ENCODE peak calls at places on chromosome 21, in nine cellular contexts. W, Y, D, L, B, A, C, U and F are unnamed samples.

GRCh38 chr21:31366825-31367224 is 22.8 kb upstream of the TIAM1 start:
- DNase-seq in W (no peak), Y (no peak), D (peak; percentile 75), L (peak; percentile 50), B (peak; percentile 53), A (no peak), C (no peak), U (peak; percentile 98), F (no peak)

GRCh38 chr21:38760017-38760761 is 45.5 kb upstream of the ETS2 start:
- DNase-seq in W (no peak), Y (no peak), D (no peak), L (no peak), B (no peak), A (no peak), C (no peak), U (no peak), F (no peak)

GRCh38 chr21:38341546-38342012 is 84.8 kb downstream of the KCNJ15 start:
- DNase-seq in W (no peak), Y (no peak), D (no peak), L (peak; percentile 49), B (no peak), A (no peak), C (no peak), U (no peak), F (no peak)

GRCh38 chr21:43323244-43324005 is 103.5 kb downstream of the SIK1 start:
- DNase-seq in W (no peak), Y (no peak), D (peak; percentile 75), L (peak; percentile 93), B (no peak), A (no peak), C (no peak), U (no peak), F (no peak)

GRCh38 chr21:43727571-43728466 is 8.9 kb downstream of the PDXK start:
- DNase-seq in W (no peak), Y (peak; percentile 22), D (no peak), L (peak; percentile 70), B (no peak), A (no peak), C (no peak), U (no peak), F (peak; percentile 81)

GRCh38 chr21:14566889-14567288 is 20.8 kb upstream of the SAMSN1 start:
- DNase-seq in W (no peak), Y (no peak), D (no peak), L (no peak), B (no peak), A (no peak), C (no peak), U (no peak), F (no peak)

GRCh38 chr21:43766734-43767497 is 9.2 kb downstream of the CSTB start:
- DNase-seq in W (no peak), Y (no peak), D (no peak), L (no peak), B (no peak), A (no peak), C (peak; percentile 45), U (no peak), F (no peak)

GRCh38 chr21:27300770-27301169 is 333.9 kb upstream of the ADAMTS5 start:
- DNase-seq in W (no peak), Y (no peak), D (no peak), L (no peak), B (no peak), A (no peak), C (no peak), U (no peak), F (no peak)

GRCh38 chr21:34093083-34093482 is 19.7 kb downstream of the MRPS6 start:
- DNase-seq in W (no peak), Y (no peak), D (no peak), L (no peak), B (no peak), A (no peak), C (no peak), U (no peak), F (no peak)

GRCh38 chr21:27759091-27759659 is 792.3 kb upstream of the ADAMTS5 start:
- DNase-seq in W (no peak), Y (no peak), D (no peak), L (no peak), B (no peak), A (no peak), C (peak; percentile 47), U (no peak), F (no peak)

GRCh38 chr21:33262921-33263320 is 3.2 kb upstream of the IL10RB start:
- DNase-seq in W (no peak), Y (no peak), D (no peak), L (no peak), B (no peak), A (no peak), C (no peak), U (no peak), F (no peak)

GRCh38 chr21:35291963-35292627 is 243.0 kb upstream of the RUNX1 start:
- DNase-seq in W (no peak), Y (no peak), D (no peak), L (no peak), B (no peak), A (no peak), C (no peak), U (no peak), F (no peak)

GRCh38 chr21:41615613-41616012 is 107.7 kb upstream of the TMPRSS2 start:
- DNase-seq in W (no peak), Y (no peak), D (peak; percentile 66), L (no peak), B (peak; percentile 58), A (no peak), C (no peak), U (no peak), F (no peak)
- TF ChIP-seq POLR2AphosphoS5 in W (no peak), Y (no peak), D (no peak), L (no peak), B (peak; percentile 84), A (no peak), C (no peak), U (no peak), F (no peak)

DNA sequence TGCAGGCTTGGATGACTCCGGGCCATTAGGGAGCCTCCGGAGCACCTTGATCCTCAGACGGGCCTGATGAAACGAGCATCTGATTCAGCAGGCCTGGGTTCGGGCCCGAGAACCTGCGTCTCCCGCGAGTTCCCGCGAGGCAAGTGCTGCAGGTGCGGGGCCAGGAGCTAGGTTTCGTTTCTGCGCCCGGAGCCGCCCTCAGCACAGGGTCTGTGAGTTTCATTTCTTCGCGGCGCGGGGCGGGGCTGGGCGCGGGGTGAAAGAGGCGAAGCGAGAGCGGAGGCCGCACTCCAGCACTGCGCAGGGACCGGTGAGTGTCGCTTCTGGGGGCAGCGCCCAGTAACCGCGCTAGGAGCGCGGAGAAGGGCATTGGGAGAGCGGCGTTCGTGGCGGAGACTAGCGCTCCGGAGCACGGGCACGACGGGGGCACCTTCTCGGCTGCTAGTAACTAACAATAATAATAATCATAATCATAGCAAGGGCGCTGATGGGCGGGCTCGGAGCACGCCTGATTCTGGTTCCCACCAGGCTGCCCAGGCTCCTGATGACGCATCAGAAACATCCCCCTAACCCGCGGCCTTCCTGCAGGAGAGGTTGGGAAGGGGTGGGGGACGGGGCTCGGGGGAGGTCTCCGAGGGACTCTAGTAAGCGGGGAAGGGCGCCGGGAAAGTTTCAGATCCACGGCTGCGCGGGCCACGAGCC is at the start of gene MX1:
- DNase-seq in W (peak; percentile 84), Y (no peak), D (peak; percentile 60), L (peak; percentile 89), B (peak; percentile 70), A (peak; percentile 61), C (peak; percentile 91), U (no peak), F (peak; percentile 98)
- TF ChIP-seq POLR2A in W (peak; percentile 52), Y (no peak), D (peak; percentile 33), L (no peak), B (peak; percentile 86), A (peak; percentile 93), C (peak; percentile 93), U (no peak), F (no peak)

GRCh38 chr21:41950941-41951408 is 2.8 kb downstream of the C2CD2 start:
- DNase-seq in W (no peak), Y (no peak), D (no peak), L (no peak), B (no peak), A (no peak), C (no peak), U (no peak), F (peak; percentile 53)
- H3K4me1 ChIP-seq in W (peaks cover 59% of the 10 kb centered on the region), Y (peaks cover 54% of the 10 kb centered on the region), D (peaks cover 9% of the 10 kb centered on the region), L (peaks cover 52% of the 10 kb centered on the region), B (peaks cover 3% of the 10 kb centered on the region), A (peaks cover 26% of the 10 kb centered on the region), C (peaks cover 6% of the 10 kb centered on the region), U (peaks cover 27% of the 10 kb centered on the region), F (peaks cover 88% of the 10 kb centered on the region)

GRCh38 chr21:28771790-28772501 is 220.7 kb downstream of the LTN1 start:
- DNase-seq in W (no peak), Y (no peak), D (no peak), L (no peak), B (no peak), A (no peak), C (no peak), U (no peak), F (no peak)
- TF ChIP-seq POLR2AphosphoS5 in W (peak; percentile 55), Y (no peak), D (no peak), L (no peak), B (peak; percentile 59), A (no peak), C (no peak), U (no peak), F (no peak)

DNA sequence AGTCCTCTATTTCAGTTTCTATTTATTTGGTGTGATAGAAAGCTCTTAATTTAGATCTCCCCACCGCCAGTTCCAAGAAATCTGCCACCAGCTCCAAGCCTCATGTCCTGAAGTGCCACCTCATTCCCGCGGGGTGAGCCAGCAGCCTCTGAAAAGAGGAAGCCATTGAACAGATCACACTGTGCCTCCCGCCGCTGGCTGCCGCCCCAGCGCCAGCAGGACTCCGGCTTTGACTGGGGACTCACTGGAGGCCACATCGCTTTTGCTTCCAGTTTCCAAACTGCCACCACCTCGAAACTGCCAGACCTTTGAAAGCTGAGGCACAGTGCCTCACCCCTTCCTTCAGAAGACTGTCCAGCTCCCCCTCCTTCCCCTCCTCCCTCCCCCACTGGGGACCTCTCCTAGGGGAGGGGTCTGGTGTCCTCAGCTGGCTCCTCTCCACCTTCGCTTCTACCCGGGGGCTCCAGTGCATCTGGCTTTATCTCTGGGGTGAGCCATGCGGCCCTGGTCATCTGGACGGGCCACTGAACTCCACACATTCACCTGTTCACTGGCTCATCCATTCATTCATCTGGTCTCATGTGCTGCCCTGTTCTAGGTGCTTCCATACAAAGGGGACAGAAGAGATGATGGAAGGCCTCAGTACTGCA is 59.0 kb downstream of the VPS26C start:
- DNase-seq in W (no peak), Y (peak; percentile 36), D (peak; percentile 61), L (peak; percentile 62), B (peak; percentile 51), A (peak; percentile 68), C (peak; percentile 51), U (no peak), F (peak; percentile 91)
- TF ChIP-seq POLR2A in W (no peak), Y (no peak), D (no peak), L (no peak), B (no peak), A (peak; percentile 68), C (no peak), U (no peak), F (no peak)